ENCODE peak calls at places on chromosome 18, in six cellular contexts. L is vagina, O is HCT116, T is psoas muscle, R is K562, X is endodermal cell. N is an unnamed sample.

GRCh38 chr18:8515142-8515865 is 93.9 kb upstream of the RAB12 start:
- DNase-seq in R (no peak), T (no peak), O (no peak), L (no peak), X (no peak), N (no peak)

GRCh38 chr18:1104265-1104792 is 199.7 kb downstream of the ADCYAP1 start:
- DNase-seq in R (no peak), X (no peak), T (no peak), O (no peak), L (no peak), N (no peak)

GRCh38 chr18:77223653-77224052 is 26.0 kb upstream of the GALR1 start:
- DNase-seq in O (no peak), T (no peak), L (no peak), X (no peak), R (no peak), N (no peak)

GRCh38 chr18:58095251-58095650 is 51.2 kb downstream of the NEDD4L start:
- DNase-seq in O (no peak), R (no peak), L (no peak), X (no peak), T (no peak), N (no peak)

GRCh38 chr18:31070206-31070605 is 27.7 kb upstream of the DSC3 start:
- DNase-seq in R (no peak), T (no peak), O (no peak), X (no peak), L (no peak), N (no peak)

GRCh38 chr18:78720456-78721250 is 259.0 kb upstream of the SALL3 start:
- DNase-seq in L (no peak), R (no peak), T (no peak), X (no peak), O (no peak), N (peak)

GRCh38 chr18:26307161-26307773 is 81.0 kb downstream of the TAF4B start:
- DNase-seq in O (peak), T (no peak), X (peak), R (peak), L (no peak), N (peak)

GRCh38 chr18:44748582-44748981 is 67.9 kb downstream of the SETBP1 start:
- DNase-seq in O (no peak), R (no peak), T (no peak), X (no peak), L (no peak), N (no peak)

DNA sequence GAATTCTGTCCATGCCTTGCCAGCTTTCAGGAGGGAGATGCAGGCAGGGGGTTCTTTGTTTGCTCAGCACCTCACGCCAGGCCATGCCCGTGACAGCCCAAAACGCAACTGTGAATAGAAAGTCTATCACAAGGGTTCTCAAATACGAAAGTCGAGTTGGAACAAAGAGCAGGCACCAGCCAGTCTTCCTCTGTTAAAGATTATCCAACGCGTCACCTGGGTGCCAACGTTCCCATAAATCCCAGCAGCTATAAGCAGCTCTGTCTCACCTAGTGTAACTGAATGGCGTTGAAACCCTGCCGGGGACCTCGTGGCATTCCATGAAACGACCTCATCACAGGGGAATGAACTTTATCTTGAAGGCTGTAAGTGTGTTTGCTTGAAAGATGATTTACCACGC is 84.8 kb upstream of the GATA6 start:
- DNase-seq in R (no peak), L (no peak), T (no peak), O (no peak), X (peak), N (no peak)
- H3K4me3 ChIP-seq in R (no peak), L (no peak), T (no peak), O (no peak), X (no peak), N (no peak)

GRCh38 chr18:9716780-9717563 is 8.9 kb downstream of the RAB31 start:
- DNase-seq in O (no peak), R (no peak), T (no peak), L (no peak), X (no peak), N (no peak)

GRCh38 chr18:9720327-9720726 is 12.2 kb downstream of the RAB31 start:
- DNase-seq in O (no peak), R (peak), T (no peak), X (no peak), L (no peak), N (peak)

GRCh38 chr18:9721893-9722515 is 13.9 kb downstream of the RAB31 start:
- DNase-seq in X (peak), L (no peak), R (no peak), T (no peak), O (no peak), N (no peak)

GRCh38 chr18:9716375-9716774 is 8.3 kb downstream of the RAB31 start:
- DNase-seq in O (no peak), X (no peak), T (no peak), L (no peak), R (no peak), N (no peak)

GRCh38 chr18:9719421-9719981 is 11.4 kb downstream of the RAB31 start:
- DNase-seq in O (peak), R (no peak), T (no peak), L (no peak), X (no peak), N (no peak)
- H3K4me3 ChIP-seq in O (peak), R (no peak), T (no peak), L (peak), X (no peak), N (no peak)

GRCh38 chr18:11985532-11985931 is 4.2 kb downstream of the IMPA2 start:
- DNase-seq in T (peak), R (no peak), L (no peak), O (no peak), X (no peak), N (no peak)

GRCh38 chr18:11982981-11983380 is 1.7 kb downstream of the IMPA2 start:
- DNase-seq in O (no peak), L (no peak), T (peak), X (no peak), R (no peak), N (peak)

GRCh38 chr18:11983592-11983991 is 2.3 kb downstream of the IMPA2 start:
- DNase-seq in R (no peak), T (peak), L (no peak), X (peak), O (no peak), N (peak)

GRCh38 chr18:11986061-11986460 is 4.8 kb downstream of the IMPA2 start:
- DNase-seq in L (no peak), T (peak), X (no peak), R (no peak), O (no peak), N (no peak)

DNA sequence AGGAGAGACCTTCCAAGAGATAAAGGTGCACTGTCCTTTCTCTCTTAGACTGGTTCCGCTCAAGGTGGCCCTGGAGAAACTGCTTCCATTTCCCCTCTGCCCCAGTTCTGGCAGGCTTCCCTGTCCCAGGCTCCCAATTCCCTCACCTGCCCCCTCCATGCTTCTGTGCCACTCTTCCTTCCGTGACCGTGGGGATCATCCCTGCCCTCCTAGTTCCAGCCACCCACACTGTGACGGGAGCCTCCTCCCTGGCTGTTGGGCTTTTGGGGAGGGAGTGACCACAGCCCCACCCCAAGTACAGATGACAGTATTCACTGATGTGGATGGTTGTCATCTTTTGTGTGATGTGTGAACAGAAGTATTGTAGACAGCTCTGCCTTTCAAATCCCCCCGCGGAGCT is 2.8 kb downstream of the IMPA2 start:
- DNase-seq in O (no peak), L (no peak), T (peak), R (no peak), X (no peak), N (peak)
- H3K4me3 ChIP-seq in O (no peak), L (no peak), T (peak), R (no peak), X (no peak), N (no peak)

GRCh38 chr18:72871091-72871490 is 3.3 kb upstream of the NETO1 start:
- DNase-seq in T (no peak), R (no peak), L (no peak), X (no peak), O (no peak), N (no peak)

GRCh38 chr18:72866901-72867701 is 686 bp downstream of the NETO1 start:
- DNase-seq in X (peak), L (no peak), T (no peak), R (no peak), O (no peak), N (peak)

GRCh38 chr18:72868666-72869661 is 1.2 kb upstream of the NETO1 start:
- DNase-seq in T (no peak), R (no peak), O (no peak), X (peak), L (no peak), N (peak)

GRCh38 chr18:72867721-72868665 is at the start of gene NETO1:
- DNase-seq in X (peak), R (no peak), O (no peak), L (no peak), T (no peak), N (peak)

DNA sequence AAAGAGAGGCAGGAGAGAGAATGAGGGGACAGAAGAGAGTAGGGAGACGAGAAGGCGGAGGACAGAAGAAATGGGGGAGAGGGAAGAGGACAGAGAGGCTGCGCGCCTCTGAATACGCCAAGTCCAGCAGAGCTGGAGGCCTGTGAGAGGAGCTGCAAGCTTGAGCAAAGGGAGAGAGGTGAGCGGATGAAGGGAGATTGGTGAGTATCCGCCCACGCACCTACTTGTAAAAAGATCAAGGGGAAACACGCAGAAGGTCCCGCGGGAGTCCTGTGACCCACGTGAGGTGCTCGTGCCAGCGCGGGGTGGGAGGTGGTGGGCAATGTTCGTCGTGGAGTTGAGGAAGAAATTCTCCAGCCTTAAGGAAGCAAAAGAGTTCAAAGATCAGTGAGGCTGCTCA is 2.0 kb upstream of the NETO1 start:
- DNase-seq in L (no peak), T (no peak), O (no peak), R (no peak), X (peak), N (peak)
- H3K4me3 ChIP-seq in L (no peak), T (no peak), O (no peak), R (no peak), X (peak), N (peak)

DNA sequence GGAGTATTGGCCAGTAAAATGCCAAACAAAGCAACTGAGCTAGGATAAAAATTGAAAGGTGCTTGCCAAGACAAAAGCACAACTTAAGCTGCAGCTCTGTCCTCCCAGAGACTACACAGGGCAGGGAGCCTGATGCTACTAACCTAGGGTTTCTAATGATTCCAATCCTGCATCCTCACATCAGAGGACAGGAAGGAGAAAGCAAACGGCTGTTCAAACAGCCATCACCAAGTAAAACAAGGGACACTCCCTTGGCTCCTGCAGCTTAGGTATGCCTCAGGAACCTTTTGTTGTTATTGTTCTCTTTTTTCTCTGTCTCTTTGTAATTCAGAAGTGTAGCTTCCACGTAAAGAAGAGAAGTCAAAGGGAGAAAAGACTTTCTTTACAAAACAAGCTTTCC is 99.5 kb downstream of the TCF4 start:
- DNase-seq in R (no peak), X (peak), O (no peak), L (no peak), T (no peak), N (peak)
- H3K4me3 ChIP-seq in R (no peak), X (no peak), O (no peak), L (no peak), T (no peak), N (no peak)

N was measured in H7.